ENCODE peak calls at places on chromosomes 16 and 17, in ten cellular contexts. A is thoracic aorta, Q is BE2C, F is Calu3, W is GM12865, L is AG10803, X is cardiac muscle cell, P is heart right ventricle, Z is mammary epithelial cell, D is fibroblast of the aortic adventitia. B is an unnamed sample.

GRCh38 chr16:17026600-17027242 is 444.0 kb downstream of the XYLT1 start:
- DNase-seq in Z (no peak), P (no peak), W (peak), D (no peak), A (no peak), L (no peak), Q (no peak), F (no peak), X (no peak), B (no peak)

GRCh38 chr17:55154101-55154500 is 110.7 kb upstream of the HLF start:
- DNase-seq in L (no peak), A (no peak), F (no peak), P (no peak), X (no peak), W (no peak), Z (no peak), D (no peak), Q (no peak), B (no peak)

GRCh38 chr17:6255331-6255730 is 179.6 kb downstream of the AIPL1 start:
- DNase-seq in Z (no peak), A (no peak), X (no peak), D (no peak), L (no peak), W (no peak), Q (no peak), P (no peak), F (no peak), B (no peak)

GRCh38 chr16:15746332-15746731 is 96.3 kb downstream of the NDE1 start:
- DNase-seq in Q (no peak), D (no peak), F (no peak), L (no peak), W (no peak), X (no peak), P (no peak), Z (no peak), A (no peak), B (no peak)

GRCh38 chr17:11292491-11292890 is 51.5 kb downstream of the SHISA6 start:
- DNase-seq in A (no peak), F (no peak), Z (no peak), W (no peak), P (no peak), L (no peak), X (no peak), Q (no peak), D (no peak), B (no peak)

GRCh38 chr17:63442549-63443035 is 3.5 kb downstream of the CYB561 start:
- DNase-seq in F (no peak), X (peak), A (no peak), P (no peak), Q (peak), W (peak), Z (no peak), L (no peak), D (no peak), B (no peak)

GRCh38 chr17:37708616-37709212 is 36.1 kb downstream of the HNF1B start:
- DNase-seq in L (no peak), Q (no peak), A (no peak), Z (peak), W (peak), F (peak), D (no peak), X (no peak), P (no peak), B (peak)

GRCh38 chr17:39327109-39327508 is 74.3 kb downstream of the FBXL20 start:
- DNase-seq in X (no peak), Z (no peak), P (no peak), A (no peak), D (no peak), Q (no peak), L (no peak), F (no peak), W (no peak), B (no peak)

DNA sequence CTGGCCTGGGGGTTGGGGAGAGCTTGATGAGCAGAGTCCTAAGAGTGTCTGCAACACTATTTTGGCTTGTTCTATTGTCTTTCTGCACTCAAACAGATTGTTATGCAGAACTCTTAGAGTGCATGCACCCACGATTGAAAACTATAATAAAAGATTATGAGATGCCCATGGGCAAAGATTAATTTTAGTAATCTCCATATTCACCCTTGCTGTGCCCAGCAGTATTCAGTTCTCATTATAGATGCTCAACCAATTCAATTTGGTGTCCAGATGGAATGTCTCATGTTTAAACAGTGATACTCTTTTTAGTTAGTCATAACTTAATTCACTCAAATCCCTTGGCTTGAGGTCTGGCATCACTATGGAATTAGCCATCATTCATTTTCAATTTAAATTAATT is 952.5 kb downstream of the CDH8 start:
- DNase-seq in D (no peak), A (no peak), Q (no peak), F (no peak), Z (no peak), L (no peak), W (no peak), X (no peak), P (no peak), B (no peak)
- TF ChIP-seq CTCF in D (no peak), A (no peak), Q (no peak), F (no peak), Z (no peak), L (no peak), W (no peak), X (no peak), P (no peak), B (no peak)

DNA sequence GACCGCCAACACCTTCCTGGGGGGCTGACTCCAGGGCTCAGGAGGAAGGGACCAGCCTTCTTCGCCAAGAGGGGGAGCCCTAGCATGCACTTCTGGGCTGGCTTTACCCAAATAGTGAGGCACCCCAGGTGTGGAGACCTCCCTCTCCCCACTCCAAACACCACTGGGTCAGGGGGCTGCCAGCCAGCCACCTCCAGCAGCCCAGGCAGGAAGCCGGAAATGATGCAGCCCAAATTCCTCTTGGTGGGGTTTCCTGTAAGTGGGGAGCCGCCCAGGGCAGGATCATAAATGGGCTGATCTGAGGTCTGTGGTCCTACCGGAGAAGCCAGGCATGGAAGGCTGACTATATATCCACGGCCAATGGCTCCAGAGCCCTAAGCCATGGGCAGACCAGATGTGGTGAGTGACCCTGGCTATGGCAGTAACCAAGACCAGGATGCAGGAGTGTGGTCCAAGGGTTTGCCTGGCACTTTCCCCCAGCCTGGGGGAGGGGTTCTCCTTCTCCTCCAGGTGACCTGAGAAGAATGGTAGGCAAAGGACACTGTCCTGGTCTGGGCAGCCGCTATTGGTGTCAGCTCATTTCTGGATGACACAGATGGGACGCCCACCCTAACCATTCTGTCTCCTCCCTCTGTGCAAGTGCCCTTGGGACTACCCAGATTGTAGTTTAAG is 4.2 kb downstream of the GIT1 start:
- DNase-seq in X (no peak), A (no peak), W (no peak), Z (no peak), Q (no peak), D (no peak), P (peak), L (no peak), F (no peak), B (no peak)
- TF ChIP-seq CTCF in X (peak), A (no peak), W (peak), Z (no peak), Q (peak), D (peak), P (no peak), L (peak), F (no peak), B (no peak)

GRCh38 chr16:6265956-6266355 is 1066.7 kb upstream of the RBFOX1 start:
- DNase-seq in F (no peak), Z (no peak), Q (no peak), X (no peak), W (no peak), P (no peak), L (no peak), A (no peak), D (no peak), B (no peak)

GRCh38 chr16:6267682-6268081 is 1065.0 kb upstream of the RBFOX1 start:
- DNase-seq in Z (no peak), L (no peak), P (no peak), X (no peak), D (no peak), Q (no peak), F (no peak), W (no peak), A (no peak), B (no peak)

GRCh38 chr16:6266703-6267102 is 1065.9 kb upstream of the RBFOX1 start:
- DNase-seq in X (no peak), P (no peak), A (no peak), D (no peak), Q (no peak), F (no peak), Z (no peak), L (no peak), W (no peak), B (no peak)
- TF ChIP-seq CTCF in X (no peak), P (no peak), A (no peak), D (no peak), Q (no peak), F (no peak), Z (no peak), L (no peak), W (no peak), B (no peak)

GRCh38 chr17:9104370-9105041 is 83.2 kb downstream of the NTN1 start:
- DNase-seq in Z (no peak), L (no peak), P (peak), W (no peak), Q (no peak), F (no peak), X (no peak), A (peak), D (no peak), B (no peak)
- TF ChIP-seq CTCF in Z (no peak), L (no peak), P (no peak), W (no peak), Q (no peak), F (no peak), X (no peak), A (peak), D (no peak), B (no peak)

DNA sequence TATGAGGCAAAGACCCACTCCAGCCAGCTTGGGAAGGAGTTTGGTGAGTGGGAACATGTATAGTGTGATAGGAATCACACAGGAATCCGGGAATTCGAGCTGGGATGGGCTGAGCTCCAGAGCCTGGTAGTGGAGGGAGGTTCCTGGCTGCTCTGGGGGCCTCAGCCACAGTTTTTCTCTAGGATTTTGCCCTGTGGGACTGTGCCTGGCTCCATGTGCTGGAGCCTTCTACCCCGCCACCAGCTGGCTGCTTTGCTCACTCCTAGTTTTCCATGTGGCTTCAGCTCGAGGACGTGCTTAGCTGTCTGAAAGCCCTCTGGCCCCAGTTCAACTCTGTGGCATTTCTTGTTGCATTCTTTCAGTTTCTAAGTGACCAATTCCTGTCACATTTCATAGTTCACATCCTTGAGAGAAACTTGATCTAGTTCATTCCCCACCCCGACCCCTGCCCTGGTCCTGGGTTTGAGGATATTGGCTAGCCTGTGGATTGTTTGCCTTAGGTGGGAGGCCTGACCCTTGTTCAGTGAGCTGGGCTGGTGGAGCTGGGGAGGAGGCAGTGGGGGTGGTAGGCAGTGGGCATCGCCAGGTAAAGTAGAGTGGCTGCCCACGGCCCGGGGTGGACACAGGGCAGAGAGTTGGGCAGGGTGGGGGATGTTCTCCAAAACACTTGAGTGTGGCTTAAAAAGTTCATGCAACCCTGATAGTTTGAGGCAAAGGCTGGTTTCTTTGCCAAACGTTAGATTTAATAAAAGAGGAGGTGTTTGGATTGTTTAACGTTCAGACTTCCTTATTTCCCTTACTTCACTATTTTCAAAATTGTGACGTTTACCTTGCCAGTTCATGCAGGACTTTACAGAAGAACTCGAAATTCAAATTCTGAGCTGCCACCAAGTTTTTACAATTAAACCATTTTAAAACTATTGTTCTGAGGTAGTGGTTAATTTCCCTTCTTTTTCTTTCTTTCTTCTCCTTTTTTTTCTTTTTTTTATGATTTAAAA is 5.2 kb downstream of the SEC14L1 start:
- DNase-seq in Q (peak), W (peak), F (peak), X (peak), A (no peak), L (peak), D (peak), Z (no peak), P (peak), B (no peak)
- TF ChIP-seq CTCF in Q (no peak), W (no peak), F (no peak), X (peak), A (peak), L (peak), D (peak), Z (peak), P (no peak), B (no peak)

GRCh38 chr17:2023692-2024571 is 1.2 kb downstream of the RTN4RL1 start:
- DNase-seq in A (no peak), Q (no peak), L (peak), W (peak), P (no peak), F (peak), D (peak), X (peak), Z (peak), B (peak)
- TF ChIP-seq CTCF in A (peak), Q (no peak), L (no peak), W (no peak), P (no peak), F (no peak), D (no peak), X (no peak), Z (no peak), B (no peak)

DNA sequence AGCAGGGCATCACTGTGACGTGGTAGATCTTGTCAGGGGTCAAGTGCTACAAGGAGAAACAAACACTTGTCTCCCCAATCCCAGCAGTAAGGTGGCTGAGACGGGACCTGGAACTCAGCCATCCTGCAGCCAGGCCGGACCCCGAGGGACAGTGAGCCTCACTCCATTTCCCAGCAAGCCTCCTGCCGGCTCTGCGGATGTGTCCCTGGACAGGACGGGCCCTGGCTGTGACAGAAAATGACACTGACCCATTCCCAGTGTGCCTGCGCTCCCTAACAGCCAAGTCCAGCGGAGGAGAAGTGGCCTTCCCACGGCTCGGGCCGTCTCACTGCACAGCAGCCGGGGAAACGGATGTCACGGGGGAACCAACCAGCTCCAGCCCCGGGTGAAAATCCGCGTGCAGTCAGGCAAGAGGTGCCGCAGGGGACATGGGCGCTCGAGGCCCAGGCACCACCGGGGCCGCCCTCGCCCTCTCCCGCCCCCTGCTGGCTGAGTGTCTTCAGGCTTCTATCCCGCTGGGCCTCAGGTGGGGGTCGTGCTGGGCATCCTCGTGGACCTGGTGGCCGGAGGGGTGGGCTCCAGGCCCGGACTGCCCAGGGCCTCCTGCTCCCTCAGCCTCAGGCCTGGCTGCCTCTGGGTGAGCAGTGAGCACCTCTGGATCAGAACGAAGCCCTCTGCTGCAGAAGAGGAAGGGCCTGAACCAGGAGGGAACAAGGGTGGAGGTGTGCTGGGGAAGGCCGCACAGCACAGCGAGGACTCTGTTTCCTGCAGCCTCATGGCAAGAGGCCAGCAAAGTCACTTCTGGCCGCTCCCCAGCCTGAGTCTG is 6.7 kb downstream of the HAGHL start:
- DNase-seq in D (no peak), X (peak), W (peak), Q (peak), L (no peak), Z (no peak), P (peak), A (no peak), F (no peak), B (no peak)
- TF ChIP-seq CTCF in D (peak), X (peak), W (peak), Q (peak), L (peak), Z (peak), P (no peak), A (peak), F (no peak), B (peak)

DNA sequence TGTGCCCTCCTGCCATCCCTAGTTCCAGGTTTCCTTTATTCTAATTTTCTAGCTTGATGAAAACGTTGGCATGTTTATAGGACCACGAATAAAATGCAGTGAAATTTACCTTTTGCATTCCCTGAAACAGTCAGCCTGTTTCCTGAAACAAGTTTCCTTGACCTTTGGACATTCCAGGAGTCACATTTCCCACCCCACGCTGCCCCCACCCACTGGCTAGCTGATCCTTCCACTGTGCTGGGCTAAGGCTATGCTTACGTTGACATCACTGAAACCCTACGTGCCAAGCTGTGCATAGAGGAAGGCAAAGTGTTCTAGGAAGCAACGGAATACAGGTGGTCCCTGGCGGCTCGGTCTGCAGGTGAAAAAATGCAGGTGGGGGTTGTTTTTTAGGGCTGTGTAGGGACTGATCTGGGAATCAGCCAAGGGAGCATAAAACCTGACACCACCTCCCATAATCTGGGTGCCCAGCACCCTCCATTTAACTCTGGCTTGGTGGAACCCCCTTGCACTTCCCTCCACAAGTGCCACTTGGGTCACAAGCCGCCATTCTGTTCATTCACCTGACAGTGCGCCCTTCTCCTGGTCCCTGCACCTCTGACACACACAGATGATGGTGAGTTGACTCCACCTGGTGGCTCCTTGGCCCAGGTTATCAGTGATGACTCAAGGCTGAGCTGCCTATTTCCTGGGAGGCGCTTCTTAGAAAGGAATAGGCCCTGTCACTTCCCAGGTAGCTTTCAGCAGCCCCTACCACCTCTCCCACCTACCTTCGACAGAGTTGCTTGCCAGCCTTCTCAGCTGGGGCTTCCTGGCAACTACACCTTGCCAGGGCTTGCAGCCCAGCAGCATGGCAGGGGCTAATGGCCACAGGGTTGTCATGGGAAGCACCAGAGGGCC is 83.7 kb downstream of the N4BP1 start:
- DNase-seq in A (no peak), Q (no peak), Z (peak), X (no peak), F (peak), W (peak), L (no peak), P (no peak), D (no peak), B (peak)
- TF ChIP-seq CTCF in A (no peak), Q (peak), Z (peak), X (no peak), F (peak), W (peak), L (peak), P (no peak), D (no peak), B (peak)